ENCODE peak calls at places on chromosomes 1 and 21, in eight cellular contexts. F is BE2C; J is activated CD8-positive, alpha-beta T cell treated with anti-CD3 and anti-CD28 coated beads, Interleukin-2, amount 10 ng/mL, durations not matched to agents 7 days and 5 days; G is activated CD8-positive, alpha-beta memory T cell treated with anti-CD3 and anti-CD28 coated beads, Interleukin-2, amount 50 U/mL, for 48 hours; C is RWPE1; Z is small intestine; Y is hepatic stellate cell; M is skeletal muscle cell. P is an unnamed sample.

GRCh38 chr1:160157174-160157573 is 5.8 kb downstream of the ATP1A4 start:
- DNase-seq in F (no peak), J (no peak), G (no peak), C (no peak), Z (no peak), Y (no peak), M (no peak), P (no peak)

GRCh38 chr21:40902299-40902698 is 55.3 kb upstream of the DSCAM start:
- DNase-seq in F (no peak), J (no peak), G (no peak), C (no peak), Z (no peak), Y (no peak), M (no peak), P (no peak)

GRCh38 chr1:93605812-93606512 is 75.7 kb downstream of the BCAR3 start:
- DNase-seq in F (no peak), J (no peak), G (no peak), C (peak; percentile 82), Z (peak; percentile 50), Y (peak; percentile 87), M (peak; percentile 96), P (no peak)

GRCh38 chr1:214004014-214004413 is 16.2 kb downstream of the PROX1 start:
- DNase-seq in F (peak; percentile 84), J (no peak), G (no peak), C (no peak), Z (no peak), Y (no peak), M (no peak), P (no peak)

GRCh38 chr1:31723828-31724359 is 20.1 kb upstream of the COL16A1 start:
- DNase-seq in F (no peak), J (peak; percentile 77), G (peak; percentile 81), C (peak; percentile 89), Z (peak; percentile 72), Y (peak; percentile 68), M (peak; percentile 45), P (peak; percentile 61)

GRCh38 chr21:45257673-45258341 is 29.9 kb downstream of the POFUT2 start:
- DNase-seq in F (no peak), J (no peak), G (peak; percentile 41), C (no peak), Z (no peak), Y (no peak), M (no peak), P (no peak)

GRCh38 chr1:17735791-17736190 is 19.3 kb upstream of the ACTL8 start:
- DNase-seq in F (no peak), J (no peak), G (no peak), C (no peak), Z (no peak), Y (no peak), M (no peak), P (no peak)

GRCh38 chr1:153922076-153922837 is 515 bp downstream of the GATAD2B start:
- DNase-seq in F (peak; percentile 87), J (peak; percentile 80), G (peak; percentile 80), C (peak; percentile 74), Z (no peak), Y (peak; percentile 19), M (no peak), P (no peak)

GRCh38 chr1:16162163-16162822 is 6.4 kb upstream of the EPHA2 start:
- DNase-seq in F (no peak), J (peak; percentile 79), G (peak; percentile 71), C (no peak), Z (peak; percentile 66), Y (no peak), M (no peak), P (no peak)

GRCh38 chr21:10418649-10419048 is 102.7 kb upstream of the TPTE start:
- DNase-seq in F (no peak), J (no peak), G (no peak), C (no peak), Z (no peak), Y (no peak), M (no peak), P (no peak)

P was measured in kidney glomerular epithelial cell.